ENCODE peak calls at places on chromosomes 5 and 9, in six cellular contexts. U is stimulated activated naive CD8-positive, alpha-beta T cell treated with anti-CD3 and anti-CD28 coated beads, Interleukin-15, Interleukin-2, amounts not matched to agents 100 U/mL and 50 U/mL, for 24 hours; O is GM12878; B is KG1; G is heart left ventricle; S is MV-4-11. D is an unnamed sample.

GRCh38 chr9:35726876-35727438 is 5.0 kb downstream of the TLN1 start:
- DNase-seq in U (peak), O (no peak), B (peak), G (no peak), S (peak), D (no peak)

GRCh38 chr9:135087899-135088347 is 455 bp downstream of the OLFM1 start:
- DNase-seq in U (no peak), O (no peak), B (no peak), G (peak), S (no peak), D (no peak)

GRCh38 chr9:2036844-2037243 is 21.7 kb downstream of the SMARCA2 start:
- DNase-seq in U (no peak), O (no peak), B (no peak), G (no peak), S (no peak), D (no peak)

GRCh38 chr5:160042674-160043073 is 33.7 kb downstream of the TTC1 start:
- DNase-seq in U (no peak), O (no peak), B (no peak), G (no peak), S (no peak), D (no peak)

GRCh38 chr9:137878146-137878941 is 762 bp downstream of the CACNA1B start:
- DNase-seq in U (peak), O (no peak), B (no peak), G (no peak), S (no peak), D (no peak)

GRCh38 chr5:95895223-95895622 is 66.4 kb downstream of the ELL2 start:
- DNase-seq in U (no peak), O (no peak), B (no peak), G (no peak), S (no peak), D (no peak)

GRCh38 chr5:144467795-144468194 is 297.1 kb downstream of the KCTD16 start:
- DNase-seq in U (no peak), O (no peak), B (no peak), G (no peak), S (peak), D (peak)

GRCh38 chr9:109369285-109369684 is 48.4 kb upstream of the EPB41L4B start:
- DNase-seq in U (no peak), O (no peak), B (no peak), G (no peak), S (no peak), D (no peak)

GRCh38 chr9:72363908-72364678 is 915 bp downstream of the ZFAND5 start:
- DNase-seq in U (peak), O (no peak), B (no peak), G (peak), S (peak), D (no peak)

GRCh38 chr9:97307500-97308163 is at the start of gene CCDC180:
- DNase-seq in U (no peak), O (no peak), B (no peak), G (peak), S (no peak), D (peak)

GRCh38 chr9:108580021-108580439 is 275.8 kb downstream of the ACTL7B start:
- DNase-seq in U (no peak), O (no peak), B (no peak), G (no peak), S (peak), D (peak)

GRCh38 chr9:16422114-16422513 is 448.4 kb downstream of the BNC2 start:
- DNase-seq in U (no peak), O (no peak), B (no peak), G (no peak), S (no peak), D (no peak)

GRCh38 chr5:56640763-56641406 is 174.5 kb upstream of the MAP3K1 start:
- DNase-seq in U (no peak), O (no peak), B (no peak), G (peak), S (peak), D (no peak)

GRCh38 chr9:90460220-90460619 is 182.4 kb downstream of the DIRAS2 start:
- DNase-seq in U (no peak), O (no peak), B (no peak), G (no peak), S (no peak), D (no peak)

GRCh38 chr5:129322968-129323367 is 137.1 kb upstream of the ADAMTS19 start:
- DNase-seq in U (no peak), O (no peak), B (no peak), G (peak), S (no peak), D (no peak)

GRCh38 chr5:29382735-29383280 is 1810.7 kb upstream of the CDH6 start:
- DNase-seq in U (no peak), O (no peak), B (no peak), G (no peak), S (no peak), D (no peak)

GRCh38 chr5:40410939-40411635 is 268.6 kb upstream of the PTGER4 start:
- DNase-seq in U (no peak), O (no peak), B (no peak), G (no peak), S (peak), D (no peak)

GRCh38 chr5:140043508-140043872 is 391 bp upstream of the NRG2 start:
- DNase-seq in U (peak), O (no peak), B (no peak), G (peak), S (no peak), D (no peak)

GRCh38 chr9:123893831-123894460 is 36.0 kb downstream of the DENND1A start:
- DNase-seq in U (no peak), O (no peak), B (no peak), G (no peak), S (no peak), D (no peak)

GRCh38 chr5:158175664-158176507 is 316.9 kb upstream of the CLINT1 start:
- DNase-seq in U (no peak), O (no peak), B (no peak), G (no peak), S (no peak), D (no peak)

GRCh38 chr5:108345541-108346171 is 36.2 kb downstream of the FBXL17 start:
- DNase-seq in U (no peak), O (peak), B (no peak), G (no peak), S (peak), D (no peak)

GRCh38 chr9:37004424-37004935 is 29.6 kb downstream of the PAX5 start:
- DNase-seq in U (no peak), O (no peak), B (no peak), G (no peak), S (peak), D (no peak)

GRCh38 chr9:2568689-2569088 is 52.9 kb upstream of the VLDLR start:
- DNase-seq in U (no peak), O (no peak), B (no peak), G (no peak), S (no peak), D (no peak)

GRCh38 chr9:36319806-36320205 is 61.6 kb upstream of the GNE start:
- DNase-seq in U (no peak), O (no peak), B (no peak), G (no peak), S (no peak), D (no peak)

GRCh38 chr9:100294806-100295205 is 57.9 kb downstream of the TEX10 start:
- DNase-seq in U (no peak), O (no peak), B (no peak), G (no peak), S (no peak), D (no peak)

GRCh38 chr5:177086918-177087706 is 397 bp downstream of the FGFR4 start:
- DNase-seq in U (peak), O (peak), B (no peak), G (peak), S (no peak), D (no peak)

GRCh38 chr5:113526421-113526820 is 12.9 kb downstream of the YTHDC2 start:
- DNase-seq in U (no peak), O (no peak), B (no peak), G (no peak), S (no peak), D (no peak)

GRCh38 chr9:128390813-128391711 is 19.9 kb downstream of the URM1 start:
- DNase-seq in U (no peak), O (no peak), B (no peak), G (no peak), S (no peak), D (no peak)

GRCh38 chr9:36341936-36342577 is 58.0 kb downstream of the RNF38 start:
- DNase-seq in U (no peak), O (no peak), B (no peak), G (no peak), S (no peak), D (no peak)

GRCh38 chr9:125204477-125204876 is 4.1 kb downstream of the RABEPK start:
- DNase-seq in U (no peak), O (no peak), B (no peak), G (no peak), S (no peak), D (no peak)

GRCh38 chr9:72315089-72315509 is 49.9 kb downstream of the ZFAND5 start:
- DNase-seq in U (no peak), O (no peak), B (no peak), G (peak), S (peak), D (peak)

GRCh38 chr5:6362846-6363245 is 15.5 kb downstream of the MED10 start:
- DNase-seq in U (no peak), O (no peak), B (no peak), G (no peak), S (no peak), D (no peak)

GRCh38 chr5:157710887-157711286 is 20.3 kb upstream of the THG1L start:
- DNase-seq in U (no peak), O (no peak), B (no peak), G (no peak), S (peak), D (peak)

GRCh38 chr5:21823588-21823987 is 1029.6 kb downstream of the CDH12 start:
- DNase-seq in U (no peak), O (no peak), B (no peak), G (no peak), S (peak), D (no peak)

GRCh38 chr5:150263801-150264621 is 25.6 kb downstream of the CAMK2A start:
- DNase-seq in U (no peak), O (no peak), B (no peak), G (peak), S (peak), D (peak)

GRCh38 chr5:169778622-169779596 is 141.8 kb downstream of the DOCK2 start:
- DNase-seq in U (no peak), O (peak), B (no peak), G (no peak), S (peak), D (no peak)

D was measured in GM04504.